ENCODE peak calls at places on chromosomes 2 and 18, in six cellular contexts. I is naive thymus-derived CD4-positive, alpha-beta T cell; Z is stimulated activated CD8-positive, alpha-beta memory T cell treated with anti-CD3 and anti-CD28 coated beads, Interleukin-7, amount 100 ng/mL, for 1 hour; T is hippocampal formation; D is NCI-H460; F is NCI-H774. O is an unnamed sample.

GRCh38 chr2:10325278-10326145 is 22.8 kb downstream of the HPCAL1 start:
- DNase-seq in I (no peak), Z (no peak), T (no peak), D (no peak), F (peak), O (no peak)

GRCh38 chr18:36188912-36189311 is 1.6 kb downstream of the MOCOS start:
- DNase-seq in I (no peak), Z (no peak), T (no peak), D (no peak), F (no peak), O (no peak)

GRCh38 chr2:95312543-95313205 is 15.5 kb downstream of the KCNIP3 start:
- DNase-seq in I (no peak), Z (no peak), T (peak), D (no peak), F (no peak), O (peak)

GRCh38 chr2:152247337-152247695 is 71.8 kb upstream of the STAM2 start:
- DNase-seq in I (no peak), Z (no peak), T (no peak), D (peak), F (no peak), O (no peak)

GRCh38 chr2:136183095-136183494 is 65.1 kb upstream of the CXCR4 start:
- DNase-seq in I (no peak), Z (no peak), T (peak), D (no peak), F (no peak), O (no peak)

GRCh38 chr18:28175047-28175929 is 1.6 kb downstream of the CDH2 start:
- DNase-seq in I (no peak), Z (no peak), T (peak), D (no peak), F (no peak), O (peak)

GRCh38 chr2:31333527-31334183 is 80.9 kb downstream of the XDH start:
- DNase-seq in I (peak), Z (peak), T (peak), D (peak), F (peak), O (peak)

GRCh38 chr2:70561893-70562292 is 8.3 kb upstream of the TGFA start:
- DNase-seq in I (no peak), Z (no peak), T (no peak), D (no peak), F (no peak), O (no peak)

GRCh38 chr2:164669291-164669690 is 48.0 kb upstream of the GRB14 start:
- DNase-seq in I (no peak), Z (no peak), T (no peak), D (no peak), F (no peak), O (no peak)

GRCh38 chr2:26887142-26887541 is 39.2 kb downstream of the DPYSL5 start:
- DNase-seq in I (no peak), Z (no peak), T (no peak), D (no peak), F (no peak), O (no peak)

O was measured in dorsolateral prefrontal cortex.